ENCODE peak calls at places on chromosomes 4 and X, in six cellular contexts. Z is iPS-NIHi11; B is activated CD4-positive, alpha-beta T cell treated with anti-CD3 and anti-CD28 coated beads, Interleukin-2, amount 10 ng/mL, durations not matched to agents 7 days and 5 days; H is amniotic stem cell; U is activated naive CD4-positive, alpha-beta T cell; R is H7. T is an unnamed sample.

GRCh38 chr4:149031399-149031798 is 589.2 kb upstream of the NR3C2 start:
- DNase-seq in Z (peak), B (no peak), H (no peak), U (no peak), R (no peak), T (no peak)

GRCh38 chr4:15167743-15168142 is 165.5 kb downstream of the CPEB2 start:
- DNase-seq in Z (no peak), B (no peak), H (no peak), U (no peak), R (no peak), T (no peak)

GRCh38 chr4:122508083-122508482 is 51.6 kb upstream of the IL2 start:
- DNase-seq in Z (no peak), B (no peak), H (no peak), U (no peak), R (no peak), T (peak)

GRCh38 chr4:77432702-77433101 is 172.9 kb upstream of the CXCL13 start:
- DNase-seq in Z (no peak), B (no peak), H (no peak), U (no peak), R (no peak), T (no peak)

GRCh38 chrX:110142096-110142495 is 139.2 kb downstream of the TMEM164 start:
- DNase-seq in Z (no peak), B (no peak), H (no peak), U (no peak), R (no peak), T (no peak)

GRCh38 chr4:101153653-101154052 is 193.7 kb downstream of the PPP3CA start:
- DNase-seq in Z (no peak), B (no peak), H (no peak), U (no peak), R (no peak), T (no peak)

GRCh38 chrX:20863649-20864048 is 510.6 kb upstream of the CNKSR2 start:
- DNase-seq in Z (no peak), B (no peak), H (no peak), U (no peak), R (no peak), T (no peak)

GRCh38 chrX:119118780-119119395 is 8.7 kb downstream of the KIAA1210 start:
- DNase-seq in Z (peak), B (peak), H (peak), U (peak), R (peak), T (peak)

T was measured in NCI-H226.